ENCODE peak calls at places on chromosomes 4 and X, in four cellular contexts. P is AG10803, H is endodermal cell, L is bronchial epithelial cell. S is an unnamed sample.

GRCh38 chrX:57655065-57655464 is 25.0 kb downstream of the NLRP2B start:
- DNase-seq in P (no peak), H (no peak), L (no peak), S (no peak)

GRCh38 chr4:169484485-169484884 is 127.9 kb downstream of the NEK1 start:
- DNase-seq in P (peak), H (no peak), L (no peak), S (no peak)

GRCh38 chr4:143587703-143588102 is 74.2 kb downstream of the SMARCA5 start:
- DNase-seq in P (no peak), H (no peak), L (peak), S (no peak)

GRCh38 chr4:162506253-162506652 is 342.5 kb upstream of the FSTL5 start:
- DNase-seq in P (peak), H (no peak), L (no peak), S (no peak)

GRCh38 chrX:23403849-23404248 is 69.2 kb downstream of the PTCHD1 start:
- DNase-seq in P (no peak), H (peak), L (no peak), S (no peak)

GRCh38 chr4:56505269-56506109 is at the start of gene ARL9:
- DNase-seq in P (peak), H (peak), L (peak), S (peak)

GRCh38 chrX:17860811-17861495 is at the start of gene RAI2:
- DNase-seq in P (no peak), H (peak), L (no peak), S (no peak)

GRCh38 chr4:184313058-184313709 is 95.5 kb upstream of the ENPP6 start:
- DNase-seq in P (no peak), H (no peak), L (no peak), S (no peak)

GRCh38 chrX:134623293-134624045 is 34.8 kb downstream of the PLAC1 start:
- DNase-seq in P (no peak), H (no peak), L (peak), S (no peak)

GRCh38 chr4:136637071-136637777 is 895.1 kb downstream of the PCDH18 start:
- DNase-seq in P (no peak), H (peak), L (no peak), S (peak)

GRCh38 chr4:181204109-181204508 is 1039.1 kb upstream of the TENM3 start:
- DNase-seq in P (no peak), H (no peak), L (peak), S (no peak)

GRCh38 chrX:38770152-38770551 is 31.1 kb upstream of the MID1IP1 start:
- DNase-seq in P (no peak), H (no peak), L (no peak), S (no peak)

GRCh38 chr4:83269256-83269655 is 15.3 kb downstream of the COQ2 start:
- DNase-seq in P (peak), H (no peak), L (no peak), S (no peak)

GRCh38 chrX:51608071-51608470 is 10.6 kb downstream of the CENPVL3 start:
- DNase-seq in P (peak), H (no peak), L (peak), S (no peak)

GRCh38 chr4:88675543-88675942 is 22.1 kb downstream of the NAP1L5 start:
- DNase-seq in P (no peak), H (no peak), L (no peak), S (no peak)

GRCh38 chr4:8540072-8540471 is 40.1 kb upstream of the GPR78 start:
- DNase-seq in P (no peak), H (no peak), L (peak), S (no peak)

GRCh38 chr4:151195801-151196200 is 81.2 kb upstream of the PRSS48 start:
- DNase-seq in P (peak), H (no peak), L (peak), S (no peak)

GRCh38 chrX:47194388-47194787 is 759 bp downstream of the UBA1 start:
- DNase-seq in P (no peak), H (no peak), L (no peak), S (no peak)

GRCh38 chrX:63350551-63350950 is 581 bp downstream of the SPIN4 start:
- DNase-seq in P (peak), H (peak), L (peak), S (peak)

GRCh38 chr4:113738251-113738650 is 23.3 kb downstream of the CAMK2D start:
- DNase-seq in P (peak), H (no peak), L (no peak), S (no peak)

GRCh38 chr4:43343298-43343697 is 450.8 kb downstream of the GRXCR1 start:
- DNase-seq in P (no peak), H (no peak), L (no peak), S (no peak)

GRCh38 chr4:138611721-138612120 is 369.6 kb upstream of the SLC7A11 start:
- DNase-seq in P (no peak), H (no peak), L (no peak), S (no peak)

GRCh38 chr4:76954489-76954888 is 4.9 kb downstream of the SEPTIN11 start:
- DNase-seq in P (no peak), H (no peak), L (no peak), S (no peak)

GRCh38 chr4:110826656-110827055 is 203.8 kb upstream of the PITX2 start:
- DNase-seq in P (no peak), H (no peak), L (no peak), S (no peak)

GRCh38 chr4:10030946-10031662 is 9.8 kb upstream of the SLC2A9 start:
- DNase-seq in P (no peak), H (peak), L (no peak), S (no peak)

GRCh38 chr4:133720001-133720400 is 481.6 kb downstream of the PABPC4L start:
- DNase-seq in P (no peak), H (no peak), L (no peak), S (no peak)

GRCh38 chrX:51440365-51440764 is 56.0 kb downstream of the NUDT11 start:
- DNase-seq in P (no peak), H (peak), L (no peak), S (no peak)

GRCh38 chr4:134544303-134544761 is 342.7 kb upstream of the PABPC4L start:
- DNase-seq in P (peak), H (no peak), L (no peak), S (no peak)

GRCh38 chrX:26328610-26329319 is 112.8 kb downstream of the MAGEB5 start:
- DNase-seq in P (no peak), H (no peak), L (no peak), S (no peak)

GRCh38 chr4:34766935-34767859 is 1477.1 kb downstream of the ARAP2 start:
- DNase-seq in P (no peak), H (no peak), L (peak), S (no peak)

GRCh38 chrX:9593756-9594155 is 128.9 kb downstream of the TBL1X start:
- DNase-seq in P (no peak), H (no peak), L (no peak), S (no peak)

GRCh38 chrX:141897690-141898089 is 6.0 kb upstream of the MAGEC1 start:
- DNase-seq in P (no peak), H (no peak), L (no peak), S (no peak)

DNA sequence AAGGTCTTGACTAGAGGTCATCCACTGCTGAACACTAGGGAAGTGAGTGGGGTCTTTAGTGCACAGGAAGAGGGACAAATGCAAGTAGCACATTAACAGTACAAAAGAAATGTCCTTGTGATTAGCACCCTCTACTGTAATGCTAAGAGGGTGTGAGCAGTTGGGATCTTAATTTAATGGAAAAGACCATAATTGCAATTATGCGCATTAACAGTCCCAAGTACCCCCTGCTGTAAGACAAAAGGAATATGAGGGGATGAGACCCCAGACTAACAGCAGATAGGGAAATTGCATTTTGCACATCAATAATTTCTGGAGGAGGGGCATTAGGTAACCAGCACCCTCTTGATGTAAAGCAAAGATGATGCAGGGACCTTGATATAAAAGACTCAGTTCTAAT is 285.0 kb downstream of the CHIC1 start:
- DNase-seq in P (no peak), H (no peak), L (no peak), S (no peak)
- TF ChIP-seq CTCF in P (no peak), H (no peak), L (no peak), S (no peak)

DNA sequence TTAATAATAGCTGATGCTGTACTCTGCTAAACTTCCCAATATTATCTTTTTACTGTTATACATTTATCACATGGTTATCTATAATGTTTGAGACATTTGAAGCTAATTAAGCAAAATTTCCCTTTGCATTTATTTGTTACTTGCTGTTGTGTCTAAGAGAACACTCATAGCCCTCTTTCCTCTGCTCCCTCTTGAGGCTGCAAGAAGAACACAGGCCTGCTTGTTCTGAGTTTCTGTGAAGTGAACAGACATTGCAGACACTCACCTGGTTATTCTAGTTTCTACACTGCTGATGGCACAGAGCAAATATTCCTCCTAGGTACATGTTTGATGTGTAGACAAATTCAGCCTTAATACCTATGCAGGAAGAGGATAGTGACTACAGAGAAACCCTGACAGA is 367.8 kb downstream of the GASK1B start:
- DNase-seq in P (no peak), H (no peak), L (peak), S (no peak)
- TF ChIP-seq CTCF in P (no peak), H (peak), L (peak), S (no peak)

GRCh38 chrX:68808686-68809357 is 20.0 kb upstream of the EFNB1 start:
- DNase-seq in P (peak), H (peak), L (no peak), S (no peak)

GRCh38 chrX:68807818-68808217 is 21.0 kb upstream of the EFNB1 start:
- DNase-seq in P (peak), H (peak), L (peak), S (no peak)
- TF ChIP-seq CTCF in P (peak), H (peak), L (peak), S (no peak)

GRCh38 chr4:59180969-59181368 is 2019.2 kb upstream of the ADGRL3 start:
- DNase-seq in P (no peak), H (no peak), L (no peak), S (no peak)

GRCh38 chr4:59175588-59175987 is 2024.5 kb upstream of the ADGRL3 start:
- DNase-seq in P (no peak), H (no peak), L (no peak), S (no peak)

GRCh38 chr4:59179372-59179771 is 2020.8 kb upstream of the ADGRL3 start:
- DNase-seq in P (no peak), H (no peak), L (no peak), S (no peak)

GRCh38 chr4:59180161-59180560 is 2020.0 kb upstream of the ADGRL3 start:
- DNase-seq in P (no peak), H (no peak), L (no peak), S (no peak)
- TF ChIP-seq CTCF in P (no peak), H (no peak), L (no peak), S (no peak)